ENCODE peak calls at places on chromosomes 3 and 15, in ten cellular contexts. K, W, A, E, P, H, U, B, Z and R are unnamed samples.

GRCh38 chr3:98564282-98565005 is 29.0 kb downstream of the CPOX start:
- DNase-seq in P (no peak), B (no peak), A (no peak), H (no peak), U (no peak), K (no peak), W (no peak), E (no peak), Z (no peak), R (no peak)

GRCh38 chr3:34140606-34141005 is 342.2 kb downstream of the PDCD6IP start:
- DNase-seq in Z (peak; percentile 80), P (no peak), H (no peak), A (no peak), B (peak; percentile 26), E (no peak), U (no peak), K (no peak), W (no peak), R (no peak)

GRCh38 chr3:16147226-16147625 is 27.3 kb upstream of the GALNT15 start:
- DNase-seq in P (peak; percentile 48), K (no peak), E (no peak), H (no peak), W (no peak), B (peak; percentile 48), U (no peak), Z (peak; percentile 72), A (no peak), R (peak; percentile 53)

GRCh38 chr15:78315686-78316085 is 16.3 kb upstream of the SKIC8 start:
- DNase-seq in B (no peak), W (peak; percentile 21), P (peak; percentile 16), E (no peak), H (peak; percentile 47), Z (no peak), A (no peak), U (peak; percentile 60), K (peak; percentile 54), R (no peak)

GRCh38 chr3:99871231-99871898 is 53.7 kb downstream of the CMSS1 start:
- DNase-seq in E (no peak), H (no peak), P (no peak), U (no peak), W (no peak), K (no peak), B (no peak), A (no peak), Z (no peak), R (no peak)

GRCh38 chr3:115494826-115495225 is 128.5 kb upstream of the GAP43 start:
- DNase-seq in W (no peak), Z (no peak), B (no peak), U (no peak), H (no peak), A (no peak), P (no peak), K (no peak), E (no peak), R (no peak)

GRCh38 chr3:71998995-71999673 is 214.2 kb upstream of the PROK2 start:
- DNase-seq in W (no peak), B (peak; percentile 87), E (peak; percentile 4), K (no peak), Z (peak; percentile 98), P (peak; percentile 9), H (no peak), U (no peak), A (no peak), R (peak; percentile 83)

GRCh38 chr15:33453761-33454160 is 143.0 kb downstream of the RYR3 start:
- DNase-seq in P (no peak), E (no peak), W (no peak), Z (no peak), H (no peak), B (no peak), K (no peak), A (no peak), U (no peak), R (no peak)

GRCh38 chr3:183823963-183824362 is 1.4 kb downstream of the MAP6D1 start:
- DNase-seq in W (no peak), K (no peak), P (peak; percentile 24), A (no peak), U (no peak), E (no peak), H (no peak), B (no peak), Z (no peak), R (no peak)
- H3K4me3 ChIP-seq in W (no peak overlapping the region), K (no peak overlapping the region), P (peak overlapping the region; percentile 92), A (no peak overlapping the region), U (no peak overlapping the region), E (no peak overlapping the region), H (no peak overlapping the region), B (peak overlapping the region; percentile 50), Z (no peak overlapping the region), R (no peak overlapping the region)

GRCh38 chr3:47163990-47164848 is at the start of gene SETD2:
- DNase-seq in K (peak; percentile 94), A (peak; percentile 96), U (peak; percentile 96), Z (peak; percentile 91), B (peak; percentile 92), W (peak; percentile 96), H (peak; percentile 87), P (peak; percentile 93), E (peak; percentile 71), R (peak; percentile 93)

GRCh38 chr3:47159820-47160219 is 4.1 kb downstream of the SETD2 start:
- DNase-seq in H (no peak), U (no peak), E (no peak), P (no peak), A (no peak), W (no peak), Z (no peak), K (no peak), B (no peak), R (no peak)

GRCh38 chr3:47162695-47163022 is 1.3 kb downstream of the SETD2 start:
- DNase-seq in A (no peak), K (no peak), H (no peak), U (peak; percentile 8), W (no peak), Z (peak; percentile 20), E (no peak), P (peak; percentile 12), B (peak; percentile 22), R (peak; percentile 31)

GRCh38 chr3:47161983-47162694 is 1.8 kb downstream of the SETD2 start:
- DNase-seq in H (no peak), E (no peak), A (no peak), U (no peak), B (no peak), Z (no peak), K (no peak), P (no peak), W (no peak), R (no peak)

DNA sequence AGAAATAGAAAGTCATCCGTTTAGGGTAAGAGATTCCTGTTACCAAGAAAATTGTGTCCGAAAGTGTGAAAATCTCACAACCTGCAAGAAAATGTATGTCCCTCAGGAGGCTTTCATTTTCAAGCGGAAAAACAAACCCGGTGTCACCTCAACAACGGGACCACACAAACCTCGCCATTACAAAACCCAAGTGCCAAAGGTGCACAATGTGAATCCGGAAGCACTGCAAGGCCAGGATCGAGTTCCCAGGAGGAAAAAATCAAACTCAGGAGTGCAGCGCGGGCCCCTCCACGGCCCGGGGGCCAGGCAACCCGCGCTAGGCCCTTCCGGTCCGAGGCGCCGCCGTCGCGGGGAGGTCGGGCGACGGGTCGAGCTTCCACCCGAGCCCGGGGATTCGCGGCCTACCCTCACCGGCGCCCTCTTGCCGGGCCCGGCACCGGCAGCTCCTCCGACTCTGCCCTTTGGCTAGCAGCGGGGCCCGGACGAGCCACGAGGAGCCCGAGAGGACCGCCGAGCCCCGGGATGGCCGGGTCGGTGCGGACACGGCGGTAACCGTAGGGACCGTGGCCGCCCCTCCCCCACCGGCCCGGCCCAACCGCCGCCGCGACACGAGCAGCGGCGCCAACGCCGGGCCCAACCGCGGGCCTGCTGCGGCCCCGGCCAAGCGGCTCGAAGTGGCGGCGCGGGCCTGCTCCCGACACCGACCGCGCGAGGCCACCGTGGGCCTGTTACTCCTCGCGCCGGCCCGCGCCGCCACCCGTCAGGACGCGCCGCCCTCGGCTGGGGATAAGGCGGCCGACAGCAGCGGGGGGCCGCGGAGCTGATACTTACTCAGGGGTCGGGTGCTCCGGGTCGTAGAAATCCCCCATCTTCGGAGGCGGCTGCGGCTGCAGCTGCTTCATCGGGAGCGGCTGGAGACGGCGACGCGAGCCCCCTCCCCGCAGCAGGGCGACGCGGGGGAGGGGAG is 607 bp downstream of the SETD2 start:
- DNase-seq in K (peak; percentile 46), A (peak; percentile 48), H (peak; percentile 71), Z (peak; percentile 38), B (peak; percentile 44), P (peak; percentile 48), W (peak; percentile 67), E (no peak), U (peak; percentile 75), R (peak; percentile 38)
- TF ChIP-seq CTCF in K (no peak), A (no peak), H (no peak), Z (no peak), B (no peak), P (no peak), W (no peak), E (no peak), U (no peak), R (no peak)

GRCh38 chr15:93088981-93089854 is at the start of gene RGMA:
- DNase-seq in Z (peak; percentile 19), B (no peak), P (no peak), A (peak; percentile 66), U (peak; percentile 54), W (no peak), E (no peak), K (no peak), H (no peak), R (no peak)

GRCh38 chr15:93087825-93088199 is 1.2 kb downstream of the RGMA start:
- DNase-seq in A (peak; percentile 71), K (peak; percentile 66), H (peak; percentile 22), E (peak; percentile 39), B (peak; percentile 62), Z (peak; percentile 61), W (peak; percentile 73), P (peak; percentile 62), U (peak; percentile 73), R (peak; percentile 58)

GRCh38 chr15:93088200-93088980 is 621 bp downstream of the RGMA start:
- DNase-seq in B (peak; percentile 23), A (peak; percentile 61), W (no peak), Z (peak; percentile 19), H (no peak), E (no peak), P (no peak), K (no peak), U (peak; percentile 55), R (no peak)

GRCh38 chr15:93091465-93091864 is 2.5 kb upstream of the RGMA start:
- DNase-seq in E (no peak), H (no peak), A (no peak), K (no peak), W (no peak), Z (no peak), U (no peak), B (no peak), P (no peak), R (no peak)

DNA sequence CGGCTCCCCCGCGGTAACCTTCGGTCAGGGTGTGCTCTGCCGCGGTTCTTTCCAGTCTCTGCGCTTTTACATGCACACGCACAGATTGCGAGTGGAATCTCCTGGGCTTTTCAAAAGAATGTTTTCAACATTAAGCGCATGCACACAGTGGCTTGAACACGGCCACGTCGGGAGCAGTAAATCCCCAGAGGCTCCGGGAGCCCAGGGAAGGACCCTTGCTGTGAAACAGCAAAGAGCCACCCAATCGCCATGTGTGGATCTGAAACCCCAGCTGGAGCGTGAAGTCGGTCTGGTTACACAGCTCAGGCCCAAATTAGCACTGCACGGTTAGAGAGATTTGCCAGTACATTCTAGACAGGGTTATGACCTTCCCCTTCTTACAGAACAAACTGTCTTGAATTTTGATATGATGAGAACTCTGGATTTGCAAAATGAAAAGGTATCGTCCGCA is 869 bp upstream of the RGMA start:
- DNase-seq in K (no peak), H (no peak), B (no peak), U (no peak), W (no peak), Z (peak; percentile 1), A (peak; percentile 60), P (no peak), E (no peak), R (no peak)
- H3K4me3 ChIP-seq in K (no peak overlapping the region), H (no peak overlapping the region), B (no peak overlapping the region), U (no peak overlapping the region), W (peak overlapping the region; percentile 52), Z (no peak overlapping the region), A (peak overlapping the region; percentile 62), P (no peak overlapping the region), E (no peak overlapping the region), R (no peak overlapping the region)

DNA sequence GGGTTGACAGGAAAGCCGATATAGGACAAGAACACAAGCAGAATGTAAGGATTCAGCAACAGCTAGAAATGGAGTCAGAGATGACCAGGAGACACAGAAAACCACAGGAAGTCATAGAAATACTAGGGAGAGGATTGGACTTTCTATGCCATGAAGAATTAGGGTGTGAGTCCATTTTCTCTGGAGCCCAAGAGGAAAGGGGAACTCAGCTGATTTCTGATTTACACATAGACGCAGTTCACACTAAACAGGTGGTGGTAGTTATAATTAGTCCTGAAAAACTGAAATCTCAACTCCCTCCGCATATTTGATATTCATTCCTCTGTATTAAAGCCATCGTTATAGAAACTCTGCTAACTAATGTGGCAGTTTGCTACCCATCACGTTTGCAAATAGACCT is 292.7 kb upstream of the STT3B start:
- DNase-seq in B (no peak), E (no peak), K (no peak), U (no peak), W (no peak), Z (no peak), P (no peak), H (no peak), A (no peak), R (no peak)
- TF ChIP-seq CTCF in B (no peak), E (no peak), K (no peak), U (no peak), W (no peak), Z (no peak), P (no peak), H (no peak), A (no peak), R (no peak)